ENCODE peak calls at places on chromosomes 2 and 18, in four cellular contexts. O is choroid plexus epithelial cell, W is dorsolateral prefrontal cortex, D is cardiac fibroblast. X is an unnamed sample.

GRCh38 chr18:79601234-79601633 is 78.4 kb upstream of the CTDP1 start:
- DNase-seq in O (no peak), W (no peak), D (no peak), X (no peak)

GRCh38 chr2:57908736-57909161 is 137.9 kb upstream of the VRK2 start:
- DNase-seq in O (no peak), W (no peak), D (no peak), X (no peak)

GRCh38 chr2:235263205-235264120 is 230.4 kb upstream of the AGAP1 start:
- DNase-seq in O (peak), W (peak), D (peak), X (peak)

GRCh38 chr2:126048719-126049118 is 607.2 kb upstream of the GYPC start:
- DNase-seq in O (no peak), W (no peak), D (no peak), X (no peak)

GRCh38 chr18:5759169-5759568 is 136.2 kb downstream of the TMEM200C start:
- DNase-seq in O (no peak), W (no peak), D (no peak), X (no peak)

GRCh38 chr18:10329116-10329515 is 125.3 kb upstream of the APCDD1 start:
- DNase-seq in O (peak), W (no peak), D (peak), X (no peak)

GRCh38 chr2:101893676-101894381 is 97.9 kb upstream of the IL1R2 start:
- DNase-seq in O (peak), W (no peak), D (peak), X (no peak)

GRCh38 chr18:13713455-13714055 is 12.8 kb downstream of the FAM210A start:
- DNase-seq in O (no peak), W (no peak), D (no peak), X (no peak)

GRCh38 chr18:14919666-14920065 is 171.7 kb downstream of the ANKRD30B start:
- DNase-seq in O (no peak), W (no peak), D (no peak), X (no peak)

GRCh38 chr2:62145478-62146100 is 50.3 kb upstream of the B3GNT2 start:
- DNase-seq in O (no peak), W (no peak), D (no peak), X (no peak)

GRCh38 chr2:32977228-32977758 is 30.5 kb downstream of the LTBP1 start:
- DNase-seq in O (peak), W (no peak), D (peak), X (no peak)

GRCh38 chr2:866009-866680 is 84.5 kb upstream of the SNTG2 start:
- DNase-seq in O (no peak), W (no peak), D (no peak), X (no peak)

GRCh38 chr2:108922141-108922915 is 66.7 kb downstream of the EDAR start:
- DNase-seq in O (no peak), W (peak), D (peak), X (no peak)

GRCh38 chr18:58177886-58178470 is 134.0 kb downstream of the NEDD4L start:
- DNase-seq in O (no peak), W (no peak), D (no peak), X (no peak)

GRCh38 chr18:62523631-62524442 is 1.0 kb downstream of the ZCCHC2 start:
- DNase-seq in O (peak), W (no peak), D (peak), X (no peak)

GRCh38 chr2:40680547-40680946 is 228.7 kb upstream of the SLC8A1 start:
- DNase-seq in O (no peak), W (no peak), D (peak), X (no peak)

GRCh38 chr2:218332920-218333645 is 23.6 kb upstream of the CATIP start:
- DNase-seq in O (no peak), W (no peak), D (no peak), X (no peak)

GRCh38 chr2:42693013-42693575 is 70.8 kb downstream of the OXER1 start:
- DNase-seq in O (no peak), W (no peak), D (no peak), X (no peak)

GRCh38 chr18:44507729-44508325 is 172.9 kb upstream of the SETBP1 start:
- DNase-seq in O (peak), W (no peak), D (peak), X (no peak)

GRCh38 chr2:218893349-218894167 is 12.9 kb downstream of the WNT10A start:
- DNase-seq in O (no peak), W (no peak), D (no peak), X (no peak)

GRCh38 chr2:38343212-38343611 is 33.9 kb downstream of the ATL2 start:
- DNase-seq in O (no peak), W (no peak), D (no peak), X (no peak)

GRCh38 chr18:49008156-49008555 is 57.4 kb upstream of the SMAD7 start:
- DNase-seq in O (no peak), W (no peak), D (no peak), X (no peak)

GRCh38 chr2:68909793-68910674 is 38.8 kb upstream of the BMP10 start:
- DNase-seq in O (peak), W (peak), D (peak), X (no peak)

GRCh38 chr2:169823996-169824372 is 721 bp downstream of the METTL5 start:
- DNase-seq in O (no peak), W (no peak), D (no peak), X (no peak)

GRCh38 chr18:40326987-40327386 is 1628.0 kb upstream of the PIK3C3 start:
- DNase-seq in O (no peak), W (no peak), D (no peak), X (no peak)

GRCh38 chr2:65017335-65017734 is 28.1 kb downstream of the SLC1A4 start:
- DNase-seq in O (peak), W (no peak), D (no peak), X (no peak)

GRCh38 chr18:77000527-77000926 is 132.1 kb downstream of the MBP start:
- DNase-seq in O (peak), W (no peak), D (peak), X (no peak)

DNA sequence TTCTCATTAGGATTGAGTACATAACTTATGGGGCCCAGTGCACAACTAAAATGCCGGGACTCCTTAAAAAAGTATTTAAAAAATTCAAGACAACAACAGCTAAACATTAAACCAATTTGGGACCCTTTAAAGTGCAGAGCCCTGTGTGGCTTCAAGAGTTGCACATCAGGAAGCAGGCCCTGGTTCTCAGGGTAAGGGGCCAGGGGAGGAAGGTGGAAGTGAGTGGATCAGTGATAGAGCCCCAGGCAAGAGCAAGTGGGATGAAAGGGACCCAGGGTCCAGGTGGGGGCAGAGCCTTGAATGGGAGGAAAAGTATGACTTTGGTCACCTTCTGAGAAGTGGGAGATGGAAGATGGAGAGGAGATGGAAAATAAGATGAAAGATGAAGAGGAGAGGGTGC is 2.3 kb upstream of the FHOD3 start:
- DNase-seq in O (no peak), W (no peak), D (no peak), X (no peak)
- H3K4me3 ChIP-seq in O (no peak), W (no peak), D (no peak), X (no peak)

DNA sequence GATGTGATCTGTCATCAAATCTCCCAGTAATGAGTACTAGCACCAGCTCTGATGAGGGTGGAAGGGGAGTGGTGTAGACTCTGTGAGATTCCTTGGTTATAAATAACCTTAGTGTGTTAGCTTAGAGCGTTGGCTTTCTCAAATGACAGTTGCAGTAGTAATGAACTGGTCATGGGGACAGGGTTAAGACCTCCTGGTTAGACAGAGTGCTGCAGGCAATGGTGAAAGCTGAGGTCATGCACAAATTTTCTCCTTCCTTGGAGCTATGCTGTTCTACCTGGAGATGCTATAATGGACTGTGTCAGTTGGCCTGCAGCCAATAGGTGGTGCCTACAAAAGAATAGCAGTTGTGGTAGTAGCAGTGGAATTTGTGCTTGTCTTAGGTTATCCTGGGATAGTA is 1063.3 kb upstream of the CRIM1 start:
- DNase-seq in O (no peak), W (no peak), D (no peak), X (no peak)
- H3K4me3 ChIP-seq in O (no peak), W (no peak), D (no peak), X (no peak)

GRCh38 chr2:44951714-44952113 is 10.2 kb downstream of the SIX3 start:
- DNase-seq in O (no peak), W (no peak), D (no peak), X (no peak)

GRCh38 chr2:44953686-44953976 is 12.1 kb downstream of the SIX3 start:
- DNase-seq in O (no peak), W (no peak), D (no peak), X (no peak)

GRCh38 chr2:44951124-44951523 is 9.6 kb downstream of the SIX3 start:
- DNase-seq in O (no peak), W (no peak), D (no peak), X (no peak)

GRCh38 chr2:44952806-44953685 is 11.5 kb downstream of the SIX3 start:
- DNase-seq in O (no peak), W (no peak), D (no peak), X (no peak)

DNA sequence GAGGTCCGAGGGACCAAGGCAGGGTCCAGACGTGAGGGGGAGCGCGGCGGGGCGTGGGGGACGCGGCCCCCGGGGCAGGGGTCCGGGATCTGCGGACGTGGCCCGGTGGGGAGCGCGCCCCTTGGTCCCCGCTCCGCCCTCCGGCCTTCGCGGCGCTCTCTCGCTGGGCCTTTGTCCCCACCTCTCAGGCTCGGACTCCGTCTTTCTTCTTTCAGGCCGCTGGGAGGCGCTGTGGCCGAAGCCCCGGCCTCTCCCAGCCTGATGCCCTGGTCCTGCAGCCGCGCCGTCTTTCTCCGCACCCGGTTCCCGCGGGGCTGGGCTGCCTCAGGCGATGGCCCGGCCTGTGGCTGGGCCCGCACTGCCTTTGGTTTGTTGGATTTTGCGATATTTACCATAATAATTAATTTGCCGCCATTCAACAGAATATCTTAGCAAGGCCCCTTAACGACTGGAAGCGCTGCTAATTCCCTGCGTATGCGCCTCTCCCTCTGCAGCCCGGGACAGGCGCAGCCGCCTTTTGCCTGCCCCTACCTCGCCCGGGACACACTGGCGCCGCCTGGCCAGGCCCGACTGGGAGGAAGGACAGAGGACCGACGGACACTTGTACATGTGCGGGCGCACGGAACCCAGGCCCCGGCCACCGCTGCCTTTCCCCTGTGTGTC is 10.8 kb downstream of the SIX3 start:
- DNase-seq in O (peak), W (no peak), D (peak), X (no peak)
- H3K4me3 ChIP-seq in O (peak), W (peak), D (peak), X (peak)

DNA sequence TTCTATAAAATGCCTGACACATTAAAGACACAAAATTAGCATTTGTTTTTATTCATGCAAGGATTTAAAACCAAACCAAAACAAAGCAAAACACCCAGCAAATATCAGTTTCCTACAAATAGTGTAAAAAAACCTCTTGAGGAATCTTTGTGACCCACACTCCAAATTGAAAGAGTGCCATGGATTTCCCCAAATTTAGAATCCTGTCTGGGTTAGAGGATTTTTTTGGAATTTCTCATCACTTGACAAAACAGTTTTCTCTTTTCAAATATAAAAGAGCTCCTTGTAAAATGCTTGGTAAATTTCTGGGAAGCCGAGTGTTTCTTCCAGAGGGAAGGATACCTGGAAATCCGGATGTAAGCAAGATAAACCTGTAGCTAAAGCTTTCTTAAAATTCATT is 1.7 kb upstream of the FN1 start:
- DNase-seq in O (peak), W (no peak), D (peak), X (no peak)
- H3K4me3 ChIP-seq in O (peak), W (peak), D (peak), X (peak)

GRCh38 chr2:48343154-48343553 is 186.8 kb upstream of the STON1 start:
- DNase-seq in O (no peak), W (no peak), D (no peak), X (no peak)
- H3K4me3 ChIP-seq in O (no peak), W (no peak), D (no peak), X (no peak)

GRCh38 chr2:152408260-152408659 is 73.3 kb downstream of the FMNL2 start:
- DNase-seq in O (no peak), W (no peak), D (no peak), X (no peak)

GRCh38 chr2:152413228-152414030 is 78.5 kb downstream of the FMNL2 start:
- DNase-seq in O (no peak), W (no peak), D (peak), X (no peak)

GRCh38 chr2:152407806-152408205 is 72.8 kb downstream of the FMNL2 start:
- DNase-seq in O (no peak), W (no peak), D (no peak), X (no peak)

GRCh38 chr2:152409691-152410597 is 75.0 kb downstream of the FMNL2 start:
- DNase-seq in O (peak), W (no peak), D (peak), X (no peak)

GRCh38 chr2:152411154-152411553 is 76.2 kb downstream of the FMNL2 start:
- DNase-seq in O (peak), W (no peak), D (no peak), X (no peak)
- H3K4me3 ChIP-seq in O (no peak), W (no peak), D (no peak), X (no peak)

DNA sequence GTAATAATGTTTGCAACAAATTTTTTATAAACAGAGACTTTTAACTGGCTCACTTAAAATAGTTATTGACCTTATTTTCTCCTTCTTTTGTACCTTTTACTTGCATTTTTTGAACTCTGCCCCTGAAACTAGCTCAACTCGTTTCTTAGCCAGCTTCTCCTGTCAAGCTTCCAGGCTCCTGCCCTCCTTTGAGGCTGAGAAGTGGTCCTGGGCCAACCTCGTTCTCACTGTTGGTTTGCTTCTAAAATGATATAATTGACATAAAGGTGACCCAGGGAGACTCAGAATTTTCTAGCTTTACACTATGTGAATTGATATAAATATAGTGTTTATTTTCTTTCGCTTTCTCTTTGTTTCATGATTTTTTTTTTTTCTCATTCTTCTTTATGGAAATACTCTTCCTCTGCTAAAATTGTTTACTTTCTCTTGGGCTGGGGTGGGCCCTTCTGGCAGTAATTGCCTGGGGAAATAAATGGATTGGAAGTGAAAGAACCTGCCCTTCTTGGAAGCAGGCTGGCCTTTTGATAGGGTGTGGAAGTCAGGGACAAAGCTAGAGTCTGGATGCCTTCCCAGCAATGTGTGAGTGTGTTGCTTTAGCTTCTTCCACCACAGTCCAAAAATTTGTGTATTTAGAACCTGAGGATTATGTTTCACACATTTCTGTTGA is 30.7 kb downstream of the GPD2 start:
- DNase-seq in O (peak), W (no peak), D (peak), X (no peak)
- H3K4me3 ChIP-seq in O (peak), W (no peak), D (no peak), X (no peak)

X was measured in epithelial cell of proximal tubule.